ENCODE peak calls at places on chromosomes 16 and 17, in nine cellular contexts. One of them, this sample, is unnamed.

GRCh38 chr17:77830816-77831490 is 127.5 kb upstream of the TNRC6C start:
- DNase-seq in uterus: peak; percentile 34
- DNase-seq in stimulated activated CD4-positive, alpha-beta T cell treated with anti-CD3 and anti-CD28 coated beads, TNF-alpha, amount 100 ng/mL, for 24 hours: no peak
- DNase-seq in right cardiac atrium: no peak
- DNase-seq in activated CD8-positive, alpha-beta T cell treated with anti-CD3 and anti-CD28 coated beads, Interleukin-2, amount 10 ng/mL, durations not matched to agents 7 days and 5 days: no peak
- DNase-seq in A549: no peak
- DNase-seq in adrenal gland: no peak
- DNase-seq in PC-9: no peak
- DNase-seq in Caco-2: peak; percentile 30
- DNase-seq in this sample: no peak

GRCh38 chr17:61815863-61816523 is 47.3 kb downstream of the BRIP1 start:
- DNase-seq in right cardiac atrium: no peak
- DNase-seq in Caco-2: no peak
- DNase-seq in PC-9: no peak
- DNase-seq in activated CD8-positive, alpha-beta T cell treated with anti-CD3 and anti-CD28 coated beads, Interleukin-2, amount 10 ng/mL, durations not matched to agents 7 days and 5 days: no peak
- DNase-seq in uterus: no peak
- DNase-seq in adrenal gland: no peak
- DNase-seq in stimulated activated CD4-positive, alpha-beta T cell treated with anti-CD3 and anti-CD28 coated beads, TNF-alpha, amount 100 ng/mL, for 24 hours: no peak
- DNase-seq in A549: no peak
- DNase-seq in this sample: no peak

GRCh38 chr16:24753437-24753836 is 24.0 kb downstream of the TNRC6A start:
- DNase-seq in uterus: no peak
- DNase-seq in PC-9: no peak
- DNase-seq in right cardiac atrium: no peak
- DNase-seq in stimulated activated CD4-positive, alpha-beta T cell treated with anti-CD3 and anti-CD28 coated beads, TNF-alpha, amount 100 ng/mL, for 24 hours: no peak
- DNase-seq in A549: no peak
- DNase-seq in activated CD8-positive, alpha-beta T cell treated with anti-CD3 and anti-CD28 coated beads, Interleukin-2, amount 10 ng/mL, durations not matched to agents 7 days and 5 days: no peak
- DNase-seq in Caco-2: no peak
- DNase-seq in adrenal gland: no peak
- DNase-seq in this sample: no peak

GRCh38 chr17:55644346-55644745 is 78.3 kb downstream of the TMEM100 start:
- DNase-seq in PC-9: no peak
- DNase-seq in A549: no peak
- DNase-seq in Caco-2: no peak
- DNase-seq in activated CD8-positive, alpha-beta T cell treated with anti-CD3 and anti-CD28 coated beads, Interleukin-2, amount 10 ng/mL, durations not matched to agents 7 days and 5 days: no peak
- DNase-seq in adrenal gland: no peak
- DNase-seq in stimulated activated CD4-positive, alpha-beta T cell treated with anti-CD3 and anti-CD28 coated beads, TNF-alpha, amount 100 ng/mL, for 24 hours: no peak
- DNase-seq in right cardiac atrium: no peak
- DNase-seq in uterus: no peak
- DNase-seq in this sample: no peak

GRCh38 chr16:76946879-76947278 is 244.1 kb upstream of the MON1B start:
- DNase-seq in PC-9: no peak
- DNase-seq in A549: peak; percentile 84
- DNase-seq in activated CD8-positive, alpha-beta T cell treated with anti-CD3 and anti-CD28 coated beads, Interleukin-2, amount 10 ng/mL, durations not matched to agents 7 days and 5 days: no peak
- DNase-seq in stimulated activated CD4-positive, alpha-beta T cell treated with anti-CD3 and anti-CD28 coated beads, TNF-alpha, amount 100 ng/mL, for 24 hours: no peak
- DNase-seq in adrenal gland: peak; percentile 66
- DNase-seq in Caco-2: no peak
- DNase-seq in right cardiac atrium: no peak
- DNase-seq in uterus: no peak
- DNase-seq in this sample: no peak

GRCh38 chr16:83704656-83705055 is 103.1 kb upstream of the HSBP1 start:
- DNase-seq in PC-9: no peak
- DNase-seq in stimulated activated CD4-positive, alpha-beta T cell treated with anti-CD3 and anti-CD28 coated beads, TNF-alpha, amount 100 ng/mL, for 24 hours: no peak
- DNase-seq in right cardiac atrium: no peak
- DNase-seq in uterus: no peak
- DNase-seq in A549: no peak
- DNase-seq in Caco-2: no peak
- DNase-seq in activated CD8-positive, alpha-beta T cell treated with anti-CD3 and anti-CD28 coated beads, Interleukin-2, amount 10 ng/mL, durations not matched to agents 7 days and 5 days: no peak
- DNase-seq in adrenal gland: no peak
- DNase-seq in this sample: no peak

GRCh38 chr17:34443832-34444469 is 80.9 kb upstream of the CCL1 start:
- DNase-seq in Caco-2: peak; percentile 48
- DNase-seq in A549: peak; percentile 48
- DNase-seq in activated CD8-positive, alpha-beta T cell treated with anti-CD3 and anti-CD28 coated beads, Interleukin-2, amount 10 ng/mL, durations not matched to agents 7 days and 5 days: no peak
- DNase-seq in stimulated activated CD4-positive, alpha-beta T cell treated with anti-CD3 and anti-CD28 coated beads, TNF-alpha, amount 100 ng/mL, for 24 hours: no peak
- DNase-seq in uterus: no peak
- DNase-seq in PC-9: no peak
- DNase-seq in adrenal gland: peak; percentile 37
- DNase-seq in right cardiac atrium: no peak
- DNase-seq in this sample: peak; percentile 73

GRCh38 chr17:70093163-70093562 is 18.1 kb downstream of the KCNJ16 start:
- DNase-seq in Caco-2: no peak
- DNase-seq in PC-9: no peak
- DNase-seq in uterus: no peak
- DNase-seq in adrenal gland: no peak
- DNase-seq in right cardiac atrium: no peak
- DNase-seq in activated CD8-positive, alpha-beta T cell treated with anti-CD3 and anti-CD28 coated beads, Interleukin-2, amount 10 ng/mL, durations not matched to agents 7 days and 5 days: no peak
- DNase-seq in stimulated activated CD4-positive, alpha-beta T cell treated with anti-CD3 and anti-CD28 coated beads, TNF-alpha, amount 100 ng/mL, for 24 hours: no peak
- DNase-seq in A549: no peak
- DNase-seq in this sample: no peak

GRCh38 chr17:2691965-2692780 is 19.4 kb downstream of the CLUH start:
- DNase-seq in right cardiac atrium: peak; percentile 58
- DNase-seq in activated CD8-positive, alpha-beta T cell treated with anti-CD3 and anti-CD28 coated beads, Interleukin-2, amount 10 ng/mL, durations not matched to agents 7 days and 5 days: no peak
- DNase-seq in Caco-2: no peak
- DNase-seq in PC-9: no peak
- DNase-seq in adrenal gland: no peak
- DNase-seq in stimulated activated CD4-positive, alpha-beta T cell treated with anti-CD3 and anti-CD28 coated beads, TNF-alpha, amount 100 ng/mL, for 24 hours: no peak
- DNase-seq in A549: no peak
- DNase-seq in uterus: no peak
- DNase-seq in this sample: no peak